ENCODE peak calls at places on chromosomes 13 and 19, in seven cellular contexts. One of them, this sample, is unnamed.

GRCh38 chr13:36131931-36132297 is 732 bp upstream of the DCLK1 start:
- DNase-seq in left lung: peak
- DNase-seq in stimulated activated CD8-positive, alpha-beta memory T cell treated with anti-CD3 and anti-CD28 coated beads, Interleukin-7, amount 100 ng/mL, for 48 hours: no peak
- DNase-seq in GM19239: no peak
- DNase-seq in activated CD4-positive, alpha-beta T cell treated with anti-CD3 and anti-CD28 coated beads, Interleukin-2, amount 50 U/mL, for 1 hour: no peak
- DNase-seq in ELR: no peak
- DNase-seq in tibial nerve: peak
- DNase-seq in this sample: no peak

GRCh38 chr13:79782541-79783216 is 301.7 kb downstream of the NDFIP2 start:
- DNase-seq in GM19239: no peak
- DNase-seq in ELR: peak
- DNase-seq in activated CD4-positive, alpha-beta T cell treated with anti-CD3 and anti-CD28 coated beads, Interleukin-2, amount 50 U/mL, for 1 hour: no peak
- DNase-seq in stimulated activated CD8-positive, alpha-beta memory T cell treated with anti-CD3 and anti-CD28 coated beads, Interleukin-7, amount 100 ng/mL, for 48 hours: no peak
- DNase-seq in tibial nerve: no peak
- DNase-seq in left lung: peak
- DNase-seq in this sample: no peak

GRCh38 chr13:42836930-42837329 is 55.5 kb downstream of the FAM216B start:
- DNase-seq in left lung: no peak
- DNase-seq in tibial nerve: no peak
- DNase-seq in GM19239: no peak
- DNase-seq in activated CD4-positive, alpha-beta T cell treated with anti-CD3 and anti-CD28 coated beads, Interleukin-2, amount 50 U/mL, for 1 hour: no peak
- DNase-seq in ELR: peak
- DNase-seq in stimulated activated CD8-positive, alpha-beta memory T cell treated with anti-CD3 and anti-CD28 coated beads, Interleukin-7, amount 100 ng/mL, for 48 hours: no peak
- DNase-seq in this sample: no peak

GRCh38 chr13:27641711-27642502 is 20.2 kb downstream of the POLR1D start:
- DNase-seq in left lung: no peak
- DNase-seq in ELR: no peak
- DNase-seq in activated CD4-positive, alpha-beta T cell treated with anti-CD3 and anti-CD28 coated beads, Interleukin-2, amount 50 U/mL, for 1 hour: no peak
- DNase-seq in stimulated activated CD8-positive, alpha-beta memory T cell treated with anti-CD3 and anti-CD28 coated beads, Interleukin-7, amount 100 ng/mL, for 48 hours: no peak
- DNase-seq in tibial nerve: no peak
- DNase-seq in GM19239: no peak
- DNase-seq in this sample: no peak

GRCh38 chr19:11574689-11575088 is 2.8 kb downstream of the ACP5 start:
- DNase-seq in stimulated activated CD8-positive, alpha-beta memory T cell treated with anti-CD3 and anti-CD28 coated beads, Interleukin-7, amount 100 ng/mL, for 48 hours: no peak
- DNase-seq in ELR: no peak
- DNase-seq in tibial nerve: no peak
- DNase-seq in activated CD4-positive, alpha-beta T cell treated with anti-CD3 and anti-CD28 coated beads, Interleukin-2, amount 50 U/mL, for 1 hour: no peak
- DNase-seq in GM19239: no peak
- DNase-seq in left lung: no peak
- DNase-seq in this sample: no peak

GRCh38 chr19:29084266-29084665 is 128.7 kb downstream of the UQCRFS1 start:
- DNase-seq in tibial nerve: no peak
- DNase-seq in ELR: peak
- DNase-seq in stimulated activated CD8-positive, alpha-beta memory T cell treated with anti-CD3 and anti-CD28 coated beads, Interleukin-7, amount 100 ng/mL, for 48 hours: no peak
- DNase-seq in activated CD4-positive, alpha-beta T cell treated with anti-CD3 and anti-CD28 coated beads, Interleukin-2, amount 50 U/mL, for 1 hour: no peak
- DNase-seq in left lung: no peak
- DNase-seq in GM19239: no peak
- DNase-seq in this sample: no peak

GRCh38 chr19:20661150-20661819 is at the start of gene ZNF626:
- DNase-seq in tibial nerve: peak
- DNase-seq in left lung: peak
- DNase-seq in ELR: peak
- DNase-seq in stimulated activated CD8-positive, alpha-beta memory T cell treated with anti-CD3 and anti-CD28 coated beads, Interleukin-7, amount 100 ng/mL, for 48 hours: peak
- DNase-seq in GM19239: peak
- DNase-seq in activated CD4-positive, alpha-beta T cell treated with anti-CD3 and anti-CD28 coated beads, Interleukin-2, amount 50 U/mL, for 1 hour: peak
- DNase-seq in this sample: peak

GRCh38 chr13:89294115-89294867 is 1623.1 kb downstream of the SLITRK5 start:
- DNase-seq in ELR: no peak
- DNase-seq in activated CD4-positive, alpha-beta T cell treated with anti-CD3 and anti-CD28 coated beads, Interleukin-2, amount 50 U/mL, for 1 hour: no peak
- DNase-seq in GM19239: no peak
- DNase-seq in stimulated activated CD8-positive, alpha-beta memory T cell treated with anti-CD3 and anti-CD28 coated beads, Interleukin-7, amount 100 ng/mL, for 48 hours: no peak
- DNase-seq in left lung: no peak
- DNase-seq in tibial nerve: no peak
- DNase-seq in this sample: no peak

GRCh38 chr13:73129023-73129422 is 70.2 kb downstream of the KLF5 start:
- DNase-seq in ELR: peak
- DNase-seq in left lung: no peak
- DNase-seq in GM19239: no peak
- DNase-seq in tibial nerve: no peak
- DNase-seq in activated CD4-positive, alpha-beta T cell treated with anti-CD3 and anti-CD28 coated beads, Interleukin-2, amount 50 U/mL, for 1 hour: no peak
- DNase-seq in stimulated activated CD8-positive, alpha-beta memory T cell treated with anti-CD3 and anti-CD28 coated beads, Interleukin-7, amount 100 ng/mL, for 48 hours: no peak
- DNase-seq in this sample: no peak

GRCh38 chr13:33448889-33449288 is 163.3 kb upstream of the STARD13 start:
- DNase-seq in activated CD4-positive, alpha-beta T cell treated with anti-CD3 and anti-CD28 coated beads, Interleukin-2, amount 50 U/mL, for 1 hour: no peak
- DNase-seq in stimulated activated CD8-positive, alpha-beta memory T cell treated with anti-CD3 and anti-CD28 coated beads, Interleukin-7, amount 100 ng/mL, for 48 hours: no peak
- DNase-seq in left lung: no peak
- DNase-seq in ELR: no peak
- DNase-seq in tibial nerve: no peak
- DNase-seq in GM19239: no peak
- DNase-seq in this sample: no peak

GRCh38 chr19:52270266-52270885 is 989 bp downstream of the ZNF766 start:
- DNase-seq in tibial nerve: no peak
- DNase-seq in ELR: peak
- DNase-seq in stimulated activated CD8-positive, alpha-beta memory T cell treated with anti-CD3 and anti-CD28 coated beads, Interleukin-7, amount 100 ng/mL, for 48 hours: no peak
- DNase-seq in left lung: peak
- DNase-seq in activated CD4-positive, alpha-beta T cell treated with anti-CD3 and anti-CD28 coated beads, Interleukin-2, amount 50 U/mL, for 1 hour: peak
- DNase-seq in GM19239: peak
- DNase-seq in this sample: no peak

GRCh38 chr19:55809381-55810058 is 22.3 kb downstream of the NLRP11 start:
- DNase-seq in stimulated activated CD8-positive, alpha-beta memory T cell treated with anti-CD3 and anti-CD28 coated beads, Interleukin-7, amount 100 ng/mL, for 48 hours: peak
- DNase-seq in left lung: peak
- DNase-seq in GM19239: peak
- DNase-seq in tibial nerve: peak
- DNase-seq in activated CD4-positive, alpha-beta T cell treated with anti-CD3 and anti-CD28 coated beads, Interleukin-2, amount 50 U/mL, for 1 hour: peak
- DNase-seq in ELR: peak
- DNase-seq in this sample: no peak

GRCh38 chr19:55383789-55384575 is at the start of gene TMEM238:
- DNase-seq in ELR: peak
- DNase-seq in activated CD4-positive, alpha-beta T cell treated with anti-CD3 and anti-CD28 coated beads, Interleukin-2, amount 50 U/mL, for 1 hour: peak
- DNase-seq in stimulated activated CD8-positive, alpha-beta memory T cell treated with anti-CD3 and anti-CD28 coated beads, Interleukin-7, amount 100 ng/mL, for 48 hours: no peak
- DNase-seq in left lung: peak
- DNase-seq in tibial nerve: no peak
- DNase-seq in GM19239: peak
- DNase-seq in this sample: peak

GRCh38 chr19:38173324-38174041 is 50.5 kb downstream of the DPF1 start:
- DNase-seq in stimulated activated CD8-positive, alpha-beta memory T cell treated with anti-CD3 and anti-CD28 coated beads, Interleukin-7, amount 100 ng/mL, for 48 hours: no peak
- DNase-seq in activated CD4-positive, alpha-beta T cell treated with anti-CD3 and anti-CD28 coated beads, Interleukin-2, amount 50 U/mL, for 1 hour: no peak
- DNase-seq in tibial nerve: no peak
- DNase-seq in GM19239: no peak
- DNase-seq in left lung: no peak
- DNase-seq in ELR: no peak
- DNase-seq in this sample: no peak

GRCh38 chr13:100275746-100276145 is 186.9 kb downstream of the PCCA start:
- DNase-seq in left lung: no peak
- DNase-seq in tibial nerve: no peak
- DNase-seq in activated CD4-positive, alpha-beta T cell treated with anti-CD3 and anti-CD28 coated beads, Interleukin-2, amount 50 U/mL, for 1 hour: no peak
- DNase-seq in ELR: peak
- DNase-seq in stimulated activated CD8-positive, alpha-beta memory T cell treated with anti-CD3 and anti-CD28 coated beads, Interleukin-7, amount 100 ng/mL, for 48 hours: no peak
- DNase-seq in GM19239: no peak
- DNase-seq in this sample: no peak

GRCh38 chr13:57212989-57213388 is 46.0 kb downstream of the PRR20E start:
- DNase-seq in activated CD4-positive, alpha-beta T cell treated with anti-CD3 and anti-CD28 coated beads, Interleukin-2, amount 50 U/mL, for 1 hour: no peak
- DNase-seq in ELR: no peak
- DNase-seq in stimulated activated CD8-positive, alpha-beta memory T cell treated with anti-CD3 and anti-CD28 coated beads, Interleukin-7, amount 100 ng/mL, for 48 hours: no peak
- DNase-seq in tibial nerve: no peak
- DNase-seq in left lung: no peak
- DNase-seq in GM19239: no peak
- DNase-seq in this sample: no peak

GRCh38 chr19:54521860-54522513 is 19.4 kb downstream of the LAIR2 start:
- DNase-seq in ELR: no peak
- DNase-seq in tibial nerve: no peak
- DNase-seq in stimulated activated CD8-positive, alpha-beta memory T cell treated with anti-CD3 and anti-CD28 coated beads, Interleukin-7, amount 100 ng/mL, for 48 hours: no peak
- DNase-seq in GM19239: no peak
- DNase-seq in left lung: no peak
- DNase-seq in activated CD4-positive, alpha-beta T cell treated with anti-CD3 and anti-CD28 coated beads, Interleukin-2, amount 50 U/mL, for 1 hour: no peak
- DNase-seq in this sample: no peak

GRCh38 chr19:18790566-18791314 is at the start of gene COMP:
- DNase-seq in tibial nerve: no peak
- DNase-seq in GM19239: no peak
- DNase-seq in left lung: no peak
- DNase-seq in activated CD4-positive, alpha-beta T cell treated with anti-CD3 and anti-CD28 coated beads, Interleukin-2, amount 50 U/mL, for 1 hour: no peak
- DNase-seq in stimulated activated CD8-positive, alpha-beta memory T cell treated with anti-CD3 and anti-CD28 coated beads, Interleukin-7, amount 100 ng/mL, for 48 hours: no peak
- DNase-seq in ELR: no peak
- DNase-seq in this sample: no peak

GRCh38 chr19:495440-496332 is 600 bp upstream of the MADCAM1 start:
- DNase-seq in stimulated activated CD8-positive, alpha-beta memory T cell treated with anti-CD3 and anti-CD28 coated beads, Interleukin-7, amount 100 ng/mL, for 48 hours: no peak
- DNase-seq in tibial nerve: no peak
- DNase-seq in ELR: peak
- DNase-seq in activated CD4-positive, alpha-beta T cell treated with anti-CD3 and anti-CD28 coated beads, Interleukin-2, amount 50 U/mL, for 1 hour: peak
- DNase-seq in left lung: no peak
- DNase-seq in GM19239: peak
- DNase-seq in this sample: no peak

GRCh38 chr13:28392428-28392827 is 102.5 kb downstream of the FLT1 start:
- DNase-seq in tibial nerve: no peak
- DNase-seq in left lung: no peak
- DNase-seq in ELR: no peak
- DNase-seq in GM19239: no peak
- DNase-seq in activated CD4-positive, alpha-beta T cell treated with anti-CD3 and anti-CD28 coated beads, Interleukin-2, amount 50 U/mL, for 1 hour: no peak
- DNase-seq in stimulated activated CD8-positive, alpha-beta memory T cell treated with anti-CD3 and anti-CD28 coated beads, Interleukin-7, amount 100 ng/mL, for 48 hours: no peak
- DNase-seq in this sample: no peak

GRCh38 chr19:9289231-9289884 is 20.3 kb downstream of the ZNF699 start:
- DNase-seq in ELR: no peak
- DNase-seq in GM19239: no peak
- DNase-seq in activated CD4-positive, alpha-beta T cell treated with anti-CD3 and anti-CD28 coated beads, Interleukin-2, amount 50 U/mL, for 1 hour: no peak
- DNase-seq in stimulated activated CD8-positive, alpha-beta memory T cell treated with anti-CD3 and anti-CD28 coated beads, Interleukin-7, amount 100 ng/mL, for 48 hours: no peak
- DNase-seq in tibial nerve: no peak
- DNase-seq in left lung: no peak
- DNase-seq in this sample: no peak

GRCh38 chr19:41422955-41423354 is 4.2 kb downstream of the B3GNT8 start:
- DNase-seq in tibial nerve: no peak
- DNase-seq in left lung: no peak
- DNase-seq in ELR: no peak
- DNase-seq in stimulated activated CD8-positive, alpha-beta memory T cell treated with anti-CD3 and anti-CD28 coated beads, Interleukin-7, amount 100 ng/mL, for 48 hours: no peak
- DNase-seq in activated CD4-positive, alpha-beta T cell treated with anti-CD3 and anti-CD28 coated beads, Interleukin-2, amount 50 U/mL, for 1 hour: no peak
- DNase-seq in GM19239: no peak
- DNase-seq in this sample: no peak

GRCh38 chr13:34000955-34001354 is 183.0 kb downstream of the RFC3 start:
- DNase-seq in activated CD4-positive, alpha-beta T cell treated with anti-CD3 and anti-CD28 coated beads, Interleukin-2, amount 50 U/mL, for 1 hour: no peak
- DNase-seq in tibial nerve: no peak
- DNase-seq in left lung: no peak
- DNase-seq in GM19239: no peak
- DNase-seq in ELR: no peak
- DNase-seq in stimulated activated CD8-positive, alpha-beta memory T cell treated with anti-CD3 and anti-CD28 coated beads, Interleukin-7, amount 100 ng/mL, for 48 hours: no peak
- DNase-seq in this sample: no peak

GRCh38 chr13:106567421-106568224 is at the start of gene ARGLU1:
- DNase-seq in activated CD4-positive, alpha-beta T cell treated with anti-CD3 and anti-CD28 coated beads, Interleukin-2, amount 50 U/mL, for 1 hour: peak
- DNase-seq in ELR: peak
- DNase-seq in GM19239: peak
- DNase-seq in stimulated activated CD8-positive, alpha-beta memory T cell treated with anti-CD3 and anti-CD28 coated beads, Interleukin-7, amount 100 ng/mL, for 48 hours: peak
- DNase-seq in tibial nerve: peak
- DNase-seq in left lung: peak
- DNase-seq in this sample: peak

GRCh38 chr19:13887529-13887928 is 10.6 kb downstream of the NANOS3 start:
- DNase-seq in stimulated activated CD8-positive, alpha-beta memory T cell treated with anti-CD3 and anti-CD28 coated beads, Interleukin-7, amount 100 ng/mL, for 48 hours: no peak
- DNase-seq in GM19239: no peak
- DNase-seq in ELR: peak
- DNase-seq in tibial nerve: no peak
- DNase-seq in left lung: no peak
- DNase-seq in activated CD4-positive, alpha-beta T cell treated with anti-CD3 and anti-CD28 coated beads, Interleukin-2, amount 50 U/mL, for 1 hour: no peak
- DNase-seq in this sample: no peak

GRCh38 chr13:33204130-33204927 is 81.2 kb downstream of the STARD13 start:
- DNase-seq in left lung: no peak
- DNase-seq in stimulated activated CD8-positive, alpha-beta memory T cell treated with anti-CD3 and anti-CD28 coated beads, Interleukin-7, amount 100 ng/mL, for 48 hours: no peak
- DNase-seq in tibial nerve: peak
- DNase-seq in GM19239: no peak
- DNase-seq in ELR: no peak
- DNase-seq in activated CD4-positive, alpha-beta T cell treated with anti-CD3 and anti-CD28 coated beads, Interleukin-2, amount 50 U/mL, for 1 hour: no peak
- DNase-seq in this sample: no peak

GRCh38 chr19:48565090-48565489 is 13.1 kb downstream of the SULT2B1 start:
- DNase-seq in activated CD4-positive, alpha-beta T cell treated with anti-CD3 and anti-CD28 coated beads, Interleukin-2, amount 50 U/mL, for 1 hour: no peak
- DNase-seq in tibial nerve: no peak
- DNase-seq in ELR: peak
- DNase-seq in stimulated activated CD8-positive, alpha-beta memory T cell treated with anti-CD3 and anti-CD28 coated beads, Interleukin-7, amount 100 ng/mL, for 48 hours: no peak
- DNase-seq in left lung: no peak
- DNase-seq in GM19239: no peak
- DNase-seq in this sample: no peak

GRCh38 chr13:41900918-41901317 is 60.0 kb downstream of the VWA8 start:
- DNase-seq in stimulated activated CD8-positive, alpha-beta memory T cell treated with anti-CD3 and anti-CD28 coated beads, Interleukin-7, amount 100 ng/mL, for 48 hours: peak
- DNase-seq in tibial nerve: no peak
- DNase-seq in ELR: peak
- DNase-seq in activated CD4-positive, alpha-beta T cell treated with anti-CD3 and anti-CD28 coated beads, Interleukin-2, amount 50 U/mL, for 1 hour: no peak
- DNase-seq in GM19239: no peak
- DNase-seq in left lung: no peak
- DNase-seq in this sample: no peak

GRCh38 chr19:46602392-46603194 is 1.5 kb downstream of the CALM3 start:
- DNase-seq in tibial nerve: no peak
- DNase-seq in stimulated activated CD8-positive, alpha-beta memory T cell treated with anti-CD3 and anti-CD28 coated beads, Interleukin-7, amount 100 ng/mL, for 48 hours: peak
- DNase-seq in GM19239: no peak
- DNase-seq in activated CD4-positive, alpha-beta T cell treated with anti-CD3 and anti-CD28 coated beads, Interleukin-2, amount 50 U/mL, for 1 hour: no peak
- DNase-seq in left lung: no peak
- DNase-seq in ELR: peak
- DNase-seq in this sample: no peak

GRCh38 chr19:54026656-54027055 is 35.2 kb downstream of the CACNG6 start:
- DNase-seq in GM19239: no peak
- DNase-seq in stimulated activated CD8-positive, alpha-beta memory T cell treated with anti-CD3 and anti-CD28 coated beads, Interleukin-7, amount 100 ng/mL, for 48 hours: no peak
- DNase-seq in ELR: no peak
- DNase-seq in tibial nerve: no peak
- DNase-seq in activated CD4-positive, alpha-beta T cell treated with anti-CD3 and anti-CD28 coated beads, Interleukin-2, amount 50 U/mL, for 1 hour: no peak
- DNase-seq in left lung: no peak
- DNase-seq in this sample: no peak

GRCh38 chr19:39599116-39599515 is 3.2 kb upstream of the LGALS13 start:
- DNase-seq in stimulated activated CD8-positive, alpha-beta memory T cell treated with anti-CD3 and anti-CD28 coated beads, Interleukin-7, amount 100 ng/mL, for 48 hours: no peak
- DNase-seq in GM19239: peak
- DNase-seq in ELR: peak
- DNase-seq in tibial nerve: no peak
- DNase-seq in left lung: no peak
- DNase-seq in activated CD4-positive, alpha-beta T cell treated with anti-CD3 and anti-CD28 coated beads, Interleukin-2, amount 50 U/mL, for 1 hour: peak
- DNase-seq in this sample: no peak

GRCh38 chr13:79451500-79451962 is 29.4 kb upstream of the NDFIP2 start:
- DNase-seq in activated CD4-positive, alpha-beta T cell treated with anti-CD3 and anti-CD28 coated beads, Interleukin-2, amount 50 U/mL, for 1 hour: peak
- DNase-seq in GM19239: peak
- DNase-seq in stimulated activated CD8-positive, alpha-beta memory T cell treated with anti-CD3 and anti-CD28 coated beads, Interleukin-7, amount 100 ng/mL, for 48 hours: peak
- DNase-seq in left lung: peak
- DNase-seq in ELR: peak
- DNase-seq in tibial nerve: no peak
- DNase-seq in this sample: peak

GRCh38 chr13:73158851-73159250 is 100.0 kb downstream of the KLF5 start:
- DNase-seq in ELR: peak
- DNase-seq in left lung: no peak
- DNase-seq in activated CD4-positive, alpha-beta T cell treated with anti-CD3 and anti-CD28 coated beads, Interleukin-2, amount 50 U/mL, for 1 hour: no peak
- DNase-seq in tibial nerve: no peak
- DNase-seq in stimulated activated CD8-positive, alpha-beta memory T cell treated with anti-CD3 and anti-CD28 coated beads, Interleukin-7, amount 100 ng/mL, for 48 hours: no peak
- DNase-seq in GM19239: no peak
- DNase-seq in this sample: no peak

GRCh38 chr19:8392017-8392591 is 1.9 kb downstream of the RAB11B start:
- DNase-seq in ELR: no peak
- DNase-seq in GM19239: no peak
- DNase-seq in stimulated activated CD8-positive, alpha-beta memory T cell treated with anti-CD3 and anti-CD28 coated beads, Interleukin-7, amount 100 ng/mL, for 48 hours: no peak
- DNase-seq in activated CD4-positive, alpha-beta T cell treated with anti-CD3 and anti-CD28 coated beads, Interleukin-2, amount 50 U/mL, for 1 hour: no peak
- DNase-seq in left lung: peak
- DNase-seq in tibial nerve: no peak
- DNase-seq in this sample: no peak

GRCh38 chr13:113110048-113110851 is 4.7 kb downstream of the F7 start:
- DNase-seq in left lung: peak
- DNase-seq in stimulated activated CD8-positive, alpha-beta memory T cell treated with anti-CD3 and anti-CD28 coated beads, Interleukin-7, amount 100 ng/mL, for 48 hours: no peak
- DNase-seq in GM19239: no peak
- DNase-seq in activated CD4-positive, alpha-beta T cell treated with anti-CD3 and anti-CD28 coated beads, Interleukin-2, amount 50 U/mL, for 1 hour: no peak
- DNase-seq in tibial nerve: no peak
- DNase-seq in ELR: no peak
- DNase-seq in this sample: no peak

GRCh38 chr19:16702123-16702522 is 17.5 kb upstream of the NWD1 start:
- DNase-seq in GM19239: no peak
- DNase-seq in activated CD4-positive, alpha-beta T cell treated with anti-CD3 and anti-CD28 coated beads, Interleukin-2, amount 50 U/mL, for 1 hour: no peak
- DNase-seq in stimulated activated CD8-positive, alpha-beta memory T cell treated with anti-CD3 and anti-CD28 coated beads, Interleukin-7, amount 100 ng/mL, for 48 hours: no peak
- DNase-seq in tibial nerve: peak
- DNase-seq in left lung: no peak
- DNase-seq in ELR: peak
- DNase-seq in this sample: no peak

GRCh38 chr13:40187836-40188591 is 478.4 kb downstream of the FOXO1 start:
- DNase-seq in tibial nerve: no peak
- DNase-seq in stimulated activated CD8-positive, alpha-beta memory T cell treated with anti-CD3 and anti-CD28 coated beads, Interleukin-7, amount 100 ng/mL, for 48 hours: no peak
- DNase-seq in left lung: no peak
- DNase-seq in ELR: no peak
- DNase-seq in activated CD4-positive, alpha-beta T cell treated with anti-CD3 and anti-CD28 coated beads, Interleukin-2, amount 50 U/mL, for 1 hour: peak
- DNase-seq in GM19239: no peak
- DNase-seq in this sample: no peak

GRCh38 chr13:72314210-72314609 is 413.2 kb downstream of the MZT1 start:
- DNase-seq in tibial nerve: no peak
- DNase-seq in activated CD4-positive, alpha-beta T cell treated with anti-CD3 and anti-CD28 coated beads, Interleukin-2, amount 50 U/mL, for 1 hour: no peak
- DNase-seq in left lung: no peak
- DNase-seq in GM19239: no peak
- DNase-seq in ELR: no peak
- DNase-seq in stimulated activated CD8-positive, alpha-beta memory T cell treated with anti-CD3 and anti-CD28 coated beads, Interleukin-7, amount 100 ng/mL, for 48 hours: no peak
- DNase-seq in this sample: no peak

This sample was measured in central memory CD8-positive, alpha-beta T cell.